ENCODE peak calls at places on chromosomes 12 and 14, in five cellular contexts. Y is body of pancreas, O is fibroblast of lung, G is heart left ventricle, L is cardiac muscle cell. H is an unnamed sample.

GRCh38 chr12:92341333-92341691 is 195.7 kb upstream of the BTG1 start:
- DNase-seq in Y (no peak), L (peak; percentile 21), G (no peak), O (no peak), H (no peak)

GRCh38 chr12:42967850-42968249 is 378.3 kb upstream of the PRICKLE1 start:
- DNase-seq in L (no peak), O (no peak), Y (no peak), G (no peak), H (no peak)

GRCh38 chr14:20873370-20874177 is 17.6 kb upstream of the RNASE3 start:
- DNase-seq in G (peak; percentile 88), O (peak; percentile 63), L (peak; percentile 93), Y (peak; percentile 86), H (peak; percentile 78)

GRCh38 chr14:103858063-103858820 is 10.9 kb upstream of the PPP1R13B start:
- DNase-seq in Y (no peak), G (no peak), L (no peak), O (no peak), H (no peak)

GRCh38 chr12:64273527-64274403 is 51.7 kb upstream of the KICS2 start:
- DNase-seq in Y (no peak), O (no peak), G (no peak), L (peak; percentile 20), H (no peak)

GRCh38 chr12:48779869-48780268 is 9.0 kb downstream of the ADCY6 start:
- DNase-seq in O (peak; percentile 61), L (peak; percentile 96), G (peak; percentile 92), Y (peak; percentile 22), H (peak; percentile 92)

GRCh38 chr14:83842536-83842935 is 1687.4 kb upstream of the FLRT2 start:
- DNase-seq in G (no peak), L (no peak), O (no peak), Y (no peak), H (no peak)

GRCh38 chr14:32477406-32477805 is 148.3 kb downstream of the AKAP6 start:
- DNase-seq in G (no peak), Y (no peak), O (no peak), L (no peak), H (no peak)

GRCh38 chr12:12562016-12562483 is 613 bp downstream of the DUSP16 start:
- DNase-seq in O (peak; percentile 37), Y (peak; percentile 30), L (peak; percentile 50), G (peak; percentile 46), H (peak; percentile 68)

GRCh38 chr14:35385042-35385839 is 19.3 kb downstream of the NFKBIA start:
- DNase-seq in G (peak; percentile 91), O (peak; percentile 89), Y (peak; percentile 77), L (peak; percentile 91), H (peak; percentile 97)

GRCh38 chr14:89117017-89117416 is 292.6 kb downstream of the TTC8 start:
- DNase-seq in L (no peak), G (no peak), Y (no peak), O (no peak), H (no peak)

GRCh38 chr14:89924224-89924623 is 30.3 kb downstream of the EFCAB11 start:
- DNase-seq in L (no peak), G (no peak), O (no peak), Y (no peak), H (no peak)

GRCh38 chr12:66132408-66132807 is 1.9 kb upstream of the LLPH start:
- DNase-seq in G (peak; percentile 29), O (peak; percentile 35), Y (no peak), L (peak; percentile 65), H (no peak)

GRCh38 chr14:32896979-32897723 is 41.5 kb upstream of the NPAS3 start:
- DNase-seq in G (no peak), L (peak; percentile 23), Y (no peak), O (peak; percentile 66), H (no peak)

GRCh38 chr14:50351016-50351415 is 38.9 kb downstream of the DMAC2L start:
- DNase-seq in G (no peak), O (no peak), Y (no peak), L (no peak), H (no peak)

GRCh38 chr12:76029982-76030377 is 1.6 kb downstream of the PHLDA1 start:
- DNase-seq in O (peak; percentile 68), G (no peak), Y (peak; percentile 16), L (peak; percentile 70), H (no peak)

GRCh38 chr12:57404966-57405640 is 25.7 kb downstream of the R3HDM2 start:
- DNase-seq in L (no peak), Y (no peak), G (no peak), O (no peak), H (no peak)

GRCh38 chr12:89597770-89598169 is 71.9 kb upstream of the POC1B start:
- DNase-seq in Y (no peak), L (no peak), G (no peak), O (no peak), H (no peak)

GRCh38 chr12:72075401-72075800 is 136.8 kb downstream of the TPH2 start:
- DNase-seq in O (no peak), L (no peak), Y (no peak), G (no peak), H (no peak)

GRCh38 chr14:50012644-50013043 is 103.7 kb downstream of the VCPKMT start:
- DNase-seq in G (no peak), Y (no peak), O (peak; percentile 45), L (no peak), H (no peak)

GRCh38 chr14:52987514-52987913 is 36.7 kb upstream of the FERMT2 start:
- DNase-seq in Y (peak; percentile 62), O (no peak), L (peak; percentile 30), G (no peak), H (no peak)

GRCh38 chr12:20601668-20602280 is 93.4 kb upstream of the SLCO1C1 start:
- DNase-seq in Y (no peak), O (peak; percentile 80), L (peak; percentile 74), G (no peak), H (no peak)

GRCh38 chr14:52960627-52961026 is 9.8 kb upstream of the FERMT2 start:
- DNase-seq in O (no peak), L (no peak), Y (no peak), G (peak; percentile 31), H (no peak)

GRCh38 chr12:93090768-93091172 is 161.7 kb upstream of the EEA1 start:
- DNase-seq in O (peak; percentile 77), Y (no peak), L (peak; percentile 53), G (no peak), H (no peak)

GRCh38 chr12:8508912-8509841 is 4.1 kb upstream of the CLEC4D start:
- DNase-seq in O (no peak), G (no peak), Y (no peak), L (no peak), H (no peak)

GRCh38 chr14:91400696-91401095 is 16.9 kb downstream of the CCDC88C start:
- DNase-seq in O (peak; percentile 65), Y (no peak), G (no peak), L (peak; percentile 20), H (no peak)

GRCh38 chr12:51460519-51460918 is 35.9 kb downstream of the SLC4A8 start:
- DNase-seq in L (no peak), G (no peak), Y (no peak), O (no peak), H (no peak)

GRCh38 chr14:81157431-81157830 is 63.3 kb downstream of the GTF2A1 start:
- DNase-seq in L (no peak), Y (no peak), G (no peak), O (no peak), H (no peak)

GRCh38 chr12:29131539-29131938 is 17.5 kb upstream of the FAR2 start:
- DNase-seq in O (peak; percentile 42), G (no peak), L (peak; percentile 72), Y (no peak), H (no peak)

GRCh38 chr12:108833355-108833733 is 24.0 kb downstream of the SSH1 start:
- DNase-seq in L (peak; percentile 83), G (peak; percentile 81), Y (no peak), O (peak; percentile 62), H (no peak)

GRCh38 chr12:108911915-108912314 is 32.0 kb downstream of the DAO start:
- DNase-seq in O (no peak), Y (no peak), L (no peak), G (no peak), H (no peak)

GRCh38 chr14:100375273-100375962 is 52.3 kb downstream of the SLC25A47 start:
- DNase-seq in Y (peak; percentile 64), G (peak; percentile 91), L (peak; percentile 99), O (peak; percentile 99), H (peak; percentile 84)

GRCh38 chr14:44959538-44959937 is 2.2 kb downstream of the KLHL28 start:
- DNase-seq in L (no peak), O (no peak), G (no peak), Y (no peak), H (no peak)

GRCh38 chr14:99252443-99252939 is 19.5 kb downstream of the BCL11B start:
- DNase-seq in G (no peak), L (no peak), O (no peak), Y (no peak), H (no peak)
- H3K4me1 ChIP-seq in G (no peaks in the 10 kb centered on the region), L (no peaks in the 10 kb centered on the region), O (no peaks in the 10 kb centered on the region), Y (no peaks in the 10 kb centered on the region), H (no peaks in the 10 kb centered on the region)

GRCh38 chr14:74015965-74016364 is 3.1 kb downstream of the ENTPD5 start:
- DNase-seq in G (no peak), O (no peak), L (peak; percentile 3), Y (no peak), H (no peak)

GRCh38 chr14:74019408-74019714 is 212 bp downstream of the BBOF1 start:
- DNase-seq in Y (no peak), G (no peak), L (no peak), O (no peak), H (no peak)

GRCh38 chr14:74018704-74019407 is at the start of the genes BBOF1 and ENTPD5:
- DNase-seq in O (peak; percentile 82), Y (peak; percentile 84), G (peak; percentile 88), L (peak; percentile 92), H (peak; percentile 93)

GRCh38 chr14:74019743-74020142 is 594 bp downstream of the BBOF1 start:
- DNase-seq in O (peak; percentile 78), L (peak; percentile 81), G (no peak), Y (peak; percentile 13), H (peak; percentile 22)

DNA sequence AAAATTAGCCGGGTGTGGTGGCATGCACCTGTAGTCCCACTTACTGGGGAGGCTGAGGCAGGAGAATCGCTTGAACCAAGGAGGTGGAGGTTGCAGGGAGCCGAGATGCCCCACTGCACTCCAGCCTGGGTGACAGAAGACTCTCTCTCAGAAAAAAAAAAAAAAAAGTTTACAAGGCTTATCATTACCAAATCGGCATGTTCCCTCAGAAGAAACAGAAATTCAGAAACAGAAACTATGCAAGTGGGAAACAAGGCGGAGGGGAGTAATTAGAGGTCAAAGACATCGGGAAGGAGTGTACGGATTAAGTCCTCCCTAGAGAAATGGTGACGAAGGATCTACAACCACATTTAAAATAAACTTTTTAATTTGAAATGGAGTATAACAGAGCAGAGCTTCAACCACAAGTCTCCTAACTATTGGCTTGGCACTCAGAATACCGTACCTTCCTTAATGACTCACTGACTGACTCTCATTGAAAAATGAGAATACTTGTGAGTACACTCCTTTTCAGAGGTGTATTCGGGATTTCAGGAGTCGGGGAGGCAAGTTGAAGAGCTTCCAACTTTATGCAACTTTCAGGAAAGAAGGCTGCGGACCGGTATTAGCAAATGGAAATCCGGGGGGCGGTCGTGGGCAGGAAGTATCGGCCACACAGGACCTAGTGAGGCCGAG is 922 bp downstream of the ENTPD5 start:
- DNase-seq in Y (no peak), O (peak; percentile 56), L (peak; percentile 61), G (no peak), H (no peak)
- H3K27ac ChIP-seq in Y (peak overlapping the region; percentile 95), O (peak overlapping the region; percentile 100), L (peak overlapping the region; percentile 96), G (peak overlapping the region; percentile 82), H (peak overlapping the region; percentile 96)

GRCh38 chr14:95691591-95691990 is 5.4 kb downstream of the TCL1B start:
- DNase-seq in Y (no peak), O (no peak), L (no peak), G (no peak), H (no peak)
- H3K4me1 ChIP-seq in Y (no peaks in the 10 kb centered on the region), O (no peaks in the 10 kb centered on the region), L (no peaks in the 10 kb centered on the region), G (no peaks in the 10 kb centered on the region), H (no peaks in the 10 kb centered on the region)

GRCh38 chr14:22485178-22485577 is 103.8 kb downstream of the DAD1 start:
- DNase-seq in L (peak; percentile 64), G (no peak), Y (no peak), O (no peak), H (no peak)
- H3K27ac ChIP-seq in L (no peak overlapping the region), G (peak overlapping the region; percentile 18), Y (no peak overlapping the region), O (no peak overlapping the region), H (no peak overlapping the region)